ENCODE peak calls at places on chromosomes 6 and 20, in nine cellular contexts. One of them, this sample, is unnamed.

GRCh38 chr6:169529931-169530761 is 171.7 kb downstream of the WDR27 start:
- DNase-seq in endothelial cell of umbilical vein: no peak
- DNase-seq in PC-9: no peak
- DNase-seq in mammary epithelial cell: no peak
- DNase-seq in GM12878: no peak
- DNase-seq in fibroblast of lung: peak; percentile 96
- DNase-seq in astrocyte: peak; percentile 95
- DNase-seq in hepatocyte: no peak
- DNase-seq in neural progenitor cell: no peak
- DNase-seq in this sample: no peak

GRCh38 chr6:148501178-148501590 is 158.5 kb downstream of the SASH1 start:
- DNase-seq in endothelial cell of umbilical vein: no peak
- DNase-seq in PC-9: no peak
- DNase-seq in mammary epithelial cell: peak; percentile 78
- DNase-seq in GM12878: no peak
- DNase-seq in fibroblast of lung: peak; percentile 98
- DNase-seq in astrocyte: peak; percentile 98
- DNase-seq in hepatocyte: peak; percentile 51
- DNase-seq in neural progenitor cell: no peak
- DNase-seq in this sample: peak; percentile 54

GRCh38 chr6:17583811-17584210 is 16.3 kb upstream of the FAM8A1 start:
- DNase-seq in endothelial cell of umbilical vein: no peak
- DNase-seq in PC-9: no peak
- DNase-seq in mammary epithelial cell: no peak
- DNase-seq in GM12878: no peak
- DNase-seq in fibroblast of lung: peak; percentile 44
- DNase-seq in astrocyte: peak; percentile 28
- DNase-seq in hepatocyte: no peak
- DNase-seq in neural progenitor cell: no peak
- DNase-seq in this sample: no peak

GRCh38 chr6:36848658-36849441 is 9.6 kb upstream of the CPNE5 start:
- DNase-seq in endothelial cell of umbilical vein: peak; percentile 48
- DNase-seq in PC-9: peak; percentile 64
- DNase-seq in mammary epithelial cell: peak; percentile 27
- DNase-seq in GM12878: no peak
- DNase-seq in fibroblast of lung: no peak
- DNase-seq in astrocyte: no peak
- DNase-seq in hepatocyte: peak; percentile 83
- DNase-seq in neural progenitor cell: peak; percentile 91
- DNase-seq in this sample: no peak

GRCh38 chr6:110482774-110483400 is 6.5 kb upstream of the SLC22A16 start:
- DNase-seq in endothelial cell of umbilical vein: no peak
- DNase-seq in PC-9: no peak
- DNase-seq in mammary epithelial cell: no peak
- DNase-seq in GM12878: no peak
- DNase-seq in fibroblast of lung: no peak
- DNase-seq in astrocyte: no peak
- DNase-seq in hepatocyte: no peak
- DNase-seq in neural progenitor cell: no peak
- DNase-seq in this sample: no peak

GRCh38 chr6:166465671-166466087 is 82.9 kb upstream of the MPC1 start:
- DNase-seq in endothelial cell of umbilical vein: no peak
- DNase-seq in PC-9: no peak
- DNase-seq in mammary epithelial cell: no peak
- DNase-seq in GM12878: no peak
- DNase-seq in fibroblast of lung: peak; percentile 53
- DNase-seq in astrocyte: peak; percentile 48
- DNase-seq in hepatocyte: no peak
- DNase-seq in neural progenitor cell: no peak
- DNase-seq in this sample: no peak

GRCh38 chr6:151310852-151311767 is 71.3 kb downstream of the AKAP12 start:
- DNase-seq in endothelial cell of umbilical vein: no peak
- DNase-seq in PC-9: no peak
- DNase-seq in mammary epithelial cell: no peak
- DNase-seq in GM12878: no peak
- DNase-seq in fibroblast of lung: no peak
- DNase-seq in astrocyte: no peak
- DNase-seq in hepatocyte: no peak
- DNase-seq in neural progenitor cell: no peak
- DNase-seq in this sample: no peak

GRCh38 chr6:96499781-96500180 is 21.8 kb upstream of the UFL1 start:
- DNase-seq in endothelial cell of umbilical vein: no peak
- DNase-seq in PC-9: no peak
- DNase-seq in mammary epithelial cell: no peak
- DNase-seq in GM12878: no peak
- DNase-seq in fibroblast of lung: no peak
- DNase-seq in astrocyte: no peak
- DNase-seq in hepatocyte: no peak
- DNase-seq in neural progenitor cell: no peak
- DNase-seq in this sample: no peak

GRCh38 chr20:20734475-20734948 is 22.1 kb upstream of the RALGAPA2 start:
- DNase-seq in endothelial cell of umbilical vein: peak; percentile 92
- DNase-seq in PC-9: no peak
- DNase-seq in mammary epithelial cell: no peak
- DNase-seq in GM12878: peak; percentile 49
- DNase-seq in fibroblast of lung: no peak
- DNase-seq in astrocyte: no peak
- DNase-seq in hepatocyte: no peak
- DNase-seq in neural progenitor cell: peak; percentile 39
- DNase-seq in this sample: no peak

GRCh38 chr20:2626853-2627541 is 25.4 kb upstream of the NOP56 start:
- DNase-seq in endothelial cell of umbilical vein: peak; percentile 14
- DNase-seq in PC-9: peak; percentile 76
- DNase-seq in mammary epithelial cell: peak; percentile 94
- DNase-seq in GM12878: no peak
- DNase-seq in fibroblast of lung: peak; percentile 73
- DNase-seq in astrocyte: peak; percentile 70
- DNase-seq in hepatocyte: no peak
- DNase-seq in neural progenitor cell: no peak
- DNase-seq in this sample: peak; percentile 78

GRCh38 chr6:28884423-28885148 is 39.2 kb downstream of the TRIM27 start:
- DNase-seq in endothelial cell of umbilical vein: no peak
- DNase-seq in PC-9: no peak
- DNase-seq in mammary epithelial cell: no peak
- DNase-seq in GM12878: no peak
- DNase-seq in fibroblast of lung: no peak
- DNase-seq in astrocyte: no peak
- DNase-seq in hepatocyte: no peak
- DNase-seq in neural progenitor cell: no peak
- DNase-seq in this sample: no peak

GRCh38 chr6:29563435-29563834 is 3.9 kb upstream of the UBD start:
- DNase-seq in endothelial cell of umbilical vein: no peak
- DNase-seq in PC-9: no peak
- DNase-seq in mammary epithelial cell: no peak
- DNase-seq in GM12878: no peak
- DNase-seq in fibroblast of lung: no peak
- DNase-seq in astrocyte: no peak
- DNase-seq in hepatocyte: no peak
- DNase-seq in neural progenitor cell: no peak
- DNase-seq in this sample: no peak

GRCh38 chr6:34202329-34203201 is 34.1 kb upstream of the HMGA1 start:
- DNase-seq in endothelial cell of umbilical vein: no peak
- DNase-seq in PC-9: no peak
- DNase-seq in mammary epithelial cell: no peak
- DNase-seq in GM12878: no peak
- DNase-seq in fibroblast of lung: no peak
- DNase-seq in astrocyte: no peak
- DNase-seq in hepatocyte: no peak
- DNase-seq in neural progenitor cell: peak; percentile 54
- DNase-seq in this sample: no peak

GRCh38 chr20:4922186-4922585 is 79.1 kb downstream of the SLC23A2 start:
- DNase-seq in endothelial cell of umbilical vein: no peak
- DNase-seq in PC-9: no peak
- DNase-seq in mammary epithelial cell: no peak
- DNase-seq in GM12878: no peak
- DNase-seq in fibroblast of lung: no peak
- DNase-seq in astrocyte: no peak
- DNase-seq in hepatocyte: no peak
- DNase-seq in neural progenitor cell: no peak
- DNase-seq in this sample: no peak

GRCh38 chr6:156389296-156389695 is 387.9 kb upstream of the ARID1B start:
- DNase-seq in endothelial cell of umbilical vein: no peak
- DNase-seq in PC-9: no peak
- DNase-seq in mammary epithelial cell: no peak
- DNase-seq in GM12878: no peak
- DNase-seq in fibroblast of lung: no peak
- DNase-seq in astrocyte: no peak
- DNase-seq in hepatocyte: no peak
- DNase-seq in neural progenitor cell: no peak
- DNase-seq in this sample: no peak

GRCh38 chr6:41976794-41977484 is 35.3 kb upstream of the CCND3 start:
- DNase-seq in endothelial cell of umbilical vein: no peak
- DNase-seq in PC-9: no peak
- DNase-seq in mammary epithelial cell: peak; percentile 49
- DNase-seq in GM12878: no peak
- DNase-seq in fibroblast of lung: peak; percentile 89
- DNase-seq in astrocyte: peak; percentile 84
- DNase-seq in hepatocyte: no peak
- DNase-seq in neural progenitor cell: no peak
- DNase-seq in this sample: no peak

GRCh38 chr6:169069361-169069760 is 184.3 kb downstream of the THBS2 start:
- DNase-seq in endothelial cell of umbilical vein: no peak
- DNase-seq in PC-9: no peak
- DNase-seq in mammary epithelial cell: no peak
- DNase-seq in GM12878: no peak
- DNase-seq in fibroblast of lung: peak; percentile 84
- DNase-seq in astrocyte: peak; percentile 84
- DNase-seq in hepatocyte: no peak
- DNase-seq in neural progenitor cell: no peak
- DNase-seq in this sample: no peak

GRCh38 chr6:149174962-149175361 is 142.6 kb upstream of the TAB2 start:
- DNase-seq in endothelial cell of umbilical vein: no peak
- DNase-seq in PC-9: no peak
- DNase-seq in mammary epithelial cell: no peak
- DNase-seq in GM12878: no peak
- DNase-seq in fibroblast of lung: no peak
- DNase-seq in astrocyte: no peak
- DNase-seq in hepatocyte: no peak
- DNase-seq in neural progenitor cell: no peak
- DNase-seq in this sample: no peak

GRCh38 chr6:43972915-43973304 is 154.3 kb downstream of the MRPL14 start:
- DNase-seq in endothelial cell of umbilical vein: peak; percentile 72
- DNase-seq in PC-9: no peak
- DNase-seq in mammary epithelial cell: peak; percentile 40
- DNase-seq in GM12878: no peak
- DNase-seq in fibroblast of lung: peak; percentile 86
- DNase-seq in astrocyte: peak; percentile 83
- DNase-seq in hepatocyte: peak; percentile 78
- DNase-seq in neural progenitor cell: no peak
- DNase-seq in this sample: no peak

DNA sequence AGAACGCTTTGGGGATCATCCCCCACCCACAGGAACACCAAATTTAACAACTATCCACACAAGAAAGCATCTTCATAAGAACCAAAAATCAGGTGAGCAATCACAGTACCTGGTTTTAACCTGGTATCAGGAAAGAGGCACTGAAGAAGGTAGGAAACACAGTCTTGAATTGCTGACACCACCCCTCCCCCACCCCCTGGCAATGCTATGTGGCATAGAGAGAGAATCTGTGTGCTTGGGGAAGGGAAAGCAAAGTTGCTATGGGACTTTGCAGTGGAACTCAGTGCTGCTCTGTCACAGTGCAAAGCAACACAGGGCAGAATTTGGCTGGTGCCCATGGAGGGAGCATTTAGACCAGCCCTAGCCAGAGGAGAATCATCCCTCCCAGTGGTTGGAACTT is 565.6 kb downstream of the EPM2A start:
- DNase-seq in endothelial cell of umbilical vein: no peak
- DNase-seq in PC-9: no peak
- DNase-seq in mammary epithelial cell: no peak
- DNase-seq in GM12878: no peak
- DNase-seq in fibroblast of lung: no peak
- DNase-seq in astrocyte: no peak
- DNase-seq in hepatocyte: no peak
- DNase-seq in neural progenitor cell: no peak
- DNase-seq in this sample: no peak
- H2AFZ ChIP-seq in endothelial cell of umbilical vein: no peak overlapping the region
- H2AFZ ChIP-seq in PC-9: no peak overlapping the region
- H2AFZ ChIP-seq in mammary epithelial cell: no peak overlapping the region
- H2AFZ ChIP-seq in GM12878: no peak overlapping the region
- H2AFZ ChIP-seq in fibroblast of lung: no peak overlapping the region
- H2AFZ ChIP-seq in astrocyte: no peak overlapping the region
- H2AFZ ChIP-seq in hepatocyte: no peak overlapping the region
- H2AFZ ChIP-seq in neural progenitor cell: peak overlapping the region; percentile 87
- H2AFZ ChIP-seq in this sample: no peak overlapping the region

GRCh38 chr6:27550692-27551091 is 77.8 kb upstream of the ZNF184 start:
- DNase-seq in endothelial cell of umbilical vein: no peak
- DNase-seq in PC-9: no peak
- DNase-seq in mammary epithelial cell: no peak
- DNase-seq in GM12878: no peak
- DNase-seq in fibroblast of lung: no peak
- DNase-seq in astrocyte: no peak
- DNase-seq in hepatocyte: no peak
- DNase-seq in neural progenitor cell: no peak
- DNase-seq in this sample: no peak
- H3K9me3 ChIP-seq in endothelial cell of umbilical vein: no peaks in the 10 kb centered on the region
- H3K9me3 ChIP-seq in PC-9: no peaks in the 10 kb centered on the region
- H3K9me3 ChIP-seq in mammary epithelial cell: no peaks in the 10 kb centered on the region
- H3K9me3 ChIP-seq in GM12878: no peaks in the 10 kb centered on the region
- H3K9me3 ChIP-seq in fibroblast of lung: no peaks in the 10 kb centered on the region
- H3K9me3 ChIP-seq in astrocyte: no peaks in the 10 kb centered on the region
- H3K9me3 ChIP-seq in hepatocyte: no peaks in the 10 kb centered on the region
- H3K9me3 ChIP-seq in neural progenitor cell: no peaks in the 10 kb centered on the region
- H3K9me3 ChIP-seq in this sample: no peaks in the 10 kb centered on the region

DNA sequence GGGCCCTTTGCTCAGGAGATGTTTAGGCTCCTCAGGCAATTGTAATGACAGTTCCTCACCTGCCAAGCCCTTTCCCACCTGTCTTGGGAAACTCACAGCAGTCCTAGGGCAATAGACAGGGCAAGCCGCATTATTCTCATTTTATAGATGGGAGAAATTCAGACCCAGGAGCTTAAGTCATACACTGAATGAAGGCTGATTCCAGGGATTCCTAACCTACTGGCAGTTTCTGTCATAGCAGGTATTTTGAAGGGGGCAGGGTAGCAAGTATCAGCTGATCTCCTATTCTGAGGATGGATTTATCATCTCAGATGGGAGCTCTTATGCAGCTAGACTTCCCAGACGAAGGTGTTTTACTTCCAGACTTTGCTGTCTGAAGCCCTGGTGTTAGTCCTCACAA is 61.4 kb upstream of the MYL9 start:
- DNase-seq in endothelial cell of umbilical vein: no peak
- DNase-seq in PC-9: no peak
- DNase-seq in mammary epithelial cell: no peak
- DNase-seq in GM12878: no peak
- DNase-seq in fibroblast of lung: no peak
- DNase-seq in astrocyte: no peak
- DNase-seq in hepatocyte: no peak
- DNase-seq in neural progenitor cell: no peak
- DNase-seq in this sample: no peak
- TF ChIP-seq CTCF in endothelial cell of umbilical vein: no peak
- TF ChIP-seq CTCF in PC-9: no peak
- TF ChIP-seq CTCF in mammary epithelial cell: no peak
- TF ChIP-seq CTCF in GM12878: no peak
- TF ChIP-seq CTCF in fibroblast of lung: no peak
- TF ChIP-seq CTCF in astrocyte: no peak
- TF ChIP-seq CTCF in hepatocyte: no peak
- TF ChIP-seq CTCF in neural progenitor cell: no peak
- TF ChIP-seq CTCF in this sample: peak; percentile 9

DNA sequence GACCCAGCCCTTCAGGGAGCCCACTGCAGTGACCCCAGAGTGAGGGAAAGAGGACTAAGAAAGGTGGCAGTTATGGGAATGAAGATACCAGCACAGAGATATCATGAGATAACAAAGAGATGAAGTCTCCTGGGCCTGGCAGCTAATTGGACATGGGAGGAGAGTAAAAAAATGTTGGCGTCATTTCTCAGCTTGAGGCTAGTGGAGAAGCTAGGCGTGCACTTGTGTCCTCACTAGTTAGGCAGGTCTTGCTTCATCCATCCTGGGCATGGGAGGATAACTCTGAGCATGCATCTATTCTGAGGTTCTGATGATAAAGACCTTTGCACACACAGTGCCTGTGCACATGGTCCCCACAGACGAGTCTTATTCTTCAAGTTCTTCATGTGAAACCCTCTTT is 4.1 kb upstream of the GFOD1 start:
- DNase-seq in endothelial cell of umbilical vein: no peak
- DNase-seq in PC-9: no peak
- DNase-seq in mammary epithelial cell: no peak
- DNase-seq in GM12878: no peak
- DNase-seq in fibroblast of lung: no peak
- DNase-seq in astrocyte: no peak
- DNase-seq in hepatocyte: no peak
- DNase-seq in neural progenitor cell: no peak
- DNase-seq in this sample: no peak
- H2AFZ ChIP-seq in endothelial cell of umbilical vein: no peak overlapping the region
- H2AFZ ChIP-seq in PC-9: no peak overlapping the region
- H2AFZ ChIP-seq in mammary epithelial cell: no peak overlapping the region
- H2AFZ ChIP-seq in GM12878: no peak overlapping the region
- H2AFZ ChIP-seq in fibroblast of lung: no peak overlapping the region
- H2AFZ ChIP-seq in astrocyte: no peak overlapping the region
- H2AFZ ChIP-seq in hepatocyte: no peak overlapping the region
- H2AFZ ChIP-seq in neural progenitor cell: no peak overlapping the region
- H2AFZ ChIP-seq in this sample: no peak overlapping the region